ENCODE peak calls at places on chromosomes 7 and 10, in six cellular contexts. E is stomach, T is breast epithelium, Y is HCT116, D is suprapubic skin, R is endothelial cell of umbilical vein. N is an unnamed sample. For H3K4me1, the result is how much of the 10 kb centered on the place peaks cover.

GRCh38 chr10:100009283-100009792 is 409 bp downstream of the DNMBP start:
- DNase-seq in E (peak), T (no peak), Y (no peak), D (no peak), R (peak), N (peak)

GRCh38 chr7:104267701-104268368 is 60.0 kb upstream of the ORC5 start:
- DNase-seq in E (no peak), T (no peak), Y (no peak), D (no peak), R (peak), N (no peak)

GRCh38 chr7:107687656-107688055 is 27.0 kb downstream of the SLC26A4 start:
- DNase-seq in E (no peak), T (no peak), Y (peak), D (no peak), R (peak), N (no peak)

GRCh38 chr10:85100495-85100894 is 772.1 kb downstream of the CCSER2 start:
- DNase-seq in E (no peak), T (no peak), Y (no peak), D (no peak), R (no peak), N (no peak)

GRCh38 chr7:80588591-80588990 is 49.9 kb upstream of the CD36 start:
- DNase-seq in E (no peak), T (no peak), Y (no peak), D (no peak), R (no peak), N (no peak)

GRCh38 chr7:6271694-6272371 is 591 bp downstream of the CYTH3 start:
- DNase-seq in E (peak), T (no peak), Y (no peak), D (peak), R (peak), N (peak)

GRCh38 chr10:125085281-125085680 is 75.1 kb downstream of the CTBP2 start:
- DNase-seq in E (no peak), T (no peak), Y (no peak), D (no peak), R (no peak), N (no peak)

GRCh38 chr7:116511552-116512523 is 12.3 kb downstream of the CAV2 start:
- DNase-seq in E (no peak), T (no peak), Y (peak), D (no peak), R (peak), N (no peak)

GRCh38 chr7:95660023-95660434 is 63.7 kb upstream of the PDK4 start:
- DNase-seq in E (no peak), T (no peak), Y (no peak), D (no peak), R (no peak), N (peak)

GRCh38 chr10:11005626-11006427 is 11.8 kb upstream of the CELF2 start:
- DNase-seq in E (no peak), T (no peak), Y (no peak), D (no peak), R (no peak), N (no peak)

GRCh38 chr10:78907458-78908211 is 161.1 kb upstream of the ZMIZ1 start:
- DNase-seq in E (peak), T (no peak), Y (no peak), D (peak), R (no peak), N (no peak)

GRCh38 chr10:4588824-4589223 is 237.2 kb upstream of the AKR1E2 start:
- DNase-seq in E (no peak), T (no peak), Y (no peak), D (no peak), R (no peak), N (no peak)

GRCh38 chr7:139453673-139454321 is 29.7 kb downstream of the KLRG2 start:
- DNase-seq in E (no peak), T (no peak), Y (no peak), D (no peak), R (no peak), N (no peak)

GRCh38 chr10:132626019-132626760 is 88.6 kb downstream of the INPP5A start:
- DNase-seq in E (no peak), T (peak), Y (no peak), D (peak), R (no peak), N (no peak)
- H3K4me1 ChIP-seq in E (half or more), T (under half), Y (under half), D (under half), R (under half), N (under half)

DNA sequence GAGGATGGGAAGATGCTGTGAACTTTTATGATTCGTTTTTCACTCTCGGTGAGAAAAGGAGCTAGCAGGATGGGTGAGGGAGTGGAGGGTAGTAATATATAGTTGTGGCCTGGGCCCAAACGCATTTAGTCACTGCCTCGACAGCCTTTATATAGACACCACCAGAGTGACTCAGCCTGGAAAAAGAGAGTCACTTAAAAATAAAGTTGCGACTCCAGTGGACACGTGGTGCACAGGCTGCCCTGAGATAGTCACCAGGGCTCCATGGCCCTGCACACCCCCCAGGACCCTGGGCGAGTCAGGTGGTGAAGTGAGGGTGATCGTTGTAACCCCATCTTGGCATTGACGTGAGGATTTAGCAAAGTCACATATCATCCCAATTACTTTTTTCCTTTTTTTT is 106.7 kb downstream of the CUX1 start:
- DNase-seq in E (no peak), T (no peak), Y (peak), D (no peak), R (peak), N (no peak)
- TF ChIP-seq POLR2AphosphoS5 in E (peak), T (no peak), Y (peak), D (no peak), R (no peak), N (peak)

DNA sequence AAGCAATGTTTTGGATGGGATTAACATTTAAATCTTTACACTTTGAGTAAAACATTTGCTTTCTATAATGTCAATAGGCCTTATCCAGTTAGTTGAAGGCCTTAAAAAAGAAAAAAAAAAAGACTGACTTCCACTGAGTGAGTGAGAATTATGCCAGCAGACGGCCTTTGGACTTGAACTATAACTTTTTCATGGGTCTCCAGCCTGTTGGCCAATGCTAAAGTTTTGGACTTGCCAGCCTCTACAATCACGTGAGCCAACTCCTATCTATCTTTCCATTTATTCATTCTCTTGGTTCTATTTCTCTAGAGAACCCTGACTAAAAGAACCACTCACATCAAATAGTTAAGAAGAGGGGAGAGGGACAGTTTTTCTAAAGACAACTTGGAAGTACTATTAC is 2.8 kb upstream of the FAS start:
- DNase-seq in E (no peak), T (no peak), Y (no peak), D (no peak), R (no peak), N (no peak)
- TF ChIP-seq POLR2A in E (no peak), T (no peak), Y (no peak), D (no peak), R (no peak), N (no peak)

GRCh38 chr10:120508966-120509365 is 51.9 kb downstream of the PLPP4 start:
- DNase-seq in E (no peak), T (no peak), Y (no peak), D (no peak), R (no peak), N (no peak)

GRCh38 chr10:120507175-120507574 is 50.1 kb downstream of the PLPP4 start:
- DNase-seq in E (no peak), T (no peak), Y (no peak), D (no peak), R (no peak), N (no peak)

GRCh38 chr10:120506674-120507073 is 49.6 kb downstream of the PLPP4 start:
- DNase-seq in E (no peak), T (no peak), Y (no peak), D (no peak), R (no peak), N (no peak)

GRCh38 chr10:120507651-120508050 is 50.6 kb downstream of the PLPP4 start:
- DNase-seq in E (no peak), T (no peak), Y (no peak), D (no peak), R (no peak), N (no peak)

DNA sequence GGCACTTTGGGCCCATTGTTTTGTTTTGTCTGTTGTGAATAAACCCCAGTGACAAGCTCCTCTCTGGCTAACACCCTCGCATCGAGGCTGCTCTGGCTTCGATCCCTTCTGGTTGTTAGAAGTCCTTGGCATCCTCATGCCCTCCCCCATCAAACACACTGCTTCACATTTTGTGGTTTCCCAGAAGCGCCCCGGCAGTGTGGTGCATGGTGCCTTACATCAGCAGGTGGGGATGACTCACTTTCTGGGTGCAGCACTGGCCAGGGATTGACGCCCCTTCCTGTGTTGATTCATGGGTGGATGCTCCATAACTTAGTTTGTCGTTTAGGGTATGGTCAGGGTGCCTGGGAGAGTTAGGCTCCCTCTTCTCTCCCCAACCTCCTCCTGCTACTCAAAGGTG is 51.4 kb downstream of the PLPP4 start:
- DNase-seq in E (no peak), T (no peak), Y (peak), D (no peak), R (peak), N (no peak)
- H3K4me1 ChIP-seq in E (under half), T (under half), Y (under half), D (under half), R (under half), N (under half)

DNA sequence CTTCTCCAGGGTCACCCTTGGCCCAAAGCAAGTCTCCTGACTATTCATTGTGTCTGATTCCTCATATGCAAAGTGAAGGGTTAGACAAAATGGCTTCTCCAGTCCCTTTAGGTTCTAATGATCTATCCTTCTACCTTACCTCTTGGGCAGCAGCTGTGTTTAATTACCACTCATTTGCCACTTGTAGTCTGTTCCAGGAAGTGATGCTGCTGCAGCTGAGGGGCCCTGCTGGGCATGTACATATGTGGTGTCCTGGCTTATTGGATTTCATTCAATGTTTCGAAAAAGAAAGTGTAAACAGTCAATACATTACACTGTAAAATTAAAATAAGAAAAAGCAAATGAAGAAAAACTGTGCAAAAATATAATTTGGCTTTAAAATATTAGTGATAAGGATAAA is 36.6 kb downstream of the SCIN start:
- DNase-seq in E (no peak), T (no peak), Y (no peak), D (no peak), R (no peak), N (no peak)
- TF ChIP-seq POLR2AphosphoS5 in E (no peak), T (no peak), Y (no peak), D (no peak), R (no peak), N (no peak)

DNA sequence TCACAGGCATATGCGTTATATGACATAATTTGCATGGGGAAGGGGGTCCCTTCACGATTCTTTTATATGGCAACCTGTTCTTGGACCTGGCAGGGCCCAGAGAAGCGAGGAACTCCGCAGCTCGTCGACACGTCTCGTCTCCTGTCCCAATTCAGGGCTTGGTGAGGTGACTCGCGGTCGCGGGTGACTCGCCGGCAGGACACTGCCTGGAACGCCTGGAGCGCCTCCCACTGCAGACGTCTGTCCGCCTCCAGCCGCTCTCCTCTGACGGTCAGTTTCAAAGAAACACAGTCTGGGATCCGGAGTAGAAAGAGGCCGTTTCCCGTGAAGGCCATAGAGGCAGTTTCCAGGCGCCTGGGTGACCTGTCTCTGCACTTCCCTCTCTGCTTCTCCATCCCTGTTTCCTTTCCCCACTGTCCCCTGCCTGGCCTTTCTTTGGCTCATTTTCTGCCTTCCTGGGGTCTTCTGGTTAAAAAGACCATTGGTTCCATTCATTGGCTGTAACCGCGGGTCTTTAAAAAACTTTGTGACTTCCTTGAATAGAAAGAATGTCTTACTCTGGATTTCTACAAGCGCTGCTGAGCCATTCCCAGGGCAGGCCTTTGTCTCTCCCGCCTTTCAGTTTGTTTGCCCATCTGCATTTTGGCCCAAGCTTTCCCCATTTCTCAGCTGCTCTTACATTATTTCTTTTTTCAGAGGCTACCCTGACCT is 1.2 kb downstream of the UPP1 start:
- DNase-seq in E (no peak), T (no peak), Y (no peak), D (no peak), R (peak), N (peak)
- TF ChIP-seq POLR2A in E (no peak), T (no peak), Y (no peak), D (no peak), R (peak), N (no peak)

DNA sequence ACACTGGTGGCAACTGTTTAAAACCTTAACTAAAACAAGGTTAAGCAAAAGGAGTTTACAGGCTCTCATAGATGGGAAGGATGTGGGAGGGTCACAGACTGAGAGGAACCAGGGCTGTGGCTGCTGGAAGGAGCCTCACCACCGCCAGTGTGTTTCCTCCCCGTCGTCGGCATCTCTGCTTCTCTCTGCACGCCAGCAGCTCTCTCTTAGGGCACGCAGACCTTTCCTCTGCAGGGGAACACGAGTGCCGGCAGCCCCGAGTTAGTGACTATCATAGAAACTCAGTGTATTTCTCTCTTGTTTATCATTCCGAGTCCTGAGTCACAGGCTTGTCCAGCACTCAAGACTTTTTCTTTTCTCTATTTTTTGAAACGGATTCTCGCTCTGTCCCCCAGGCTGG is 8.1 kb upstream of the SH2D4B start:
- DNase-seq in E (no peak), T (no peak), Y (no peak), D (no peak), R (no peak), N (no peak)
- H3K4me1 ChIP-seq in E (under half), T (under half), Y (under half), D (under half), R (under half), N (under half)